ENCODE peak calls at places on chromosomes 6 and 20, in five cellular contexts. One of them, this sample, is unnamed.

GRCh38 chr6:15443119-15443518 is 197.2 kb downstream of the JARID2 start:
- DNase-seq in dorsolateral prefrontal cortex: no peak
- DNase-seq in GM20000: no peak
- DNase-seq in astrocyte of the cerebellum: peak
- DNase-seq in GM23248: peak
- DNase-seq in this sample: no peak

GRCh38 chr20:47464380-47465101 is 37.1 kb upstream of the NCOA3 start:
- DNase-seq in GM23248: peak
- DNase-seq in astrocyte of the cerebellum: peak
- DNase-seq in dorsolateral prefrontal cortex: no peak
- DNase-seq in GM20000: no peak
- DNase-seq in this sample: no peak

GRCh38 chr6:142045380-142046270 is 87.1 kb upstream of the GJE1 start:
- DNase-seq in astrocyte of the cerebellum: no peak
- DNase-seq in GM20000: no peak
- DNase-seq in dorsolateral prefrontal cortex: no peak
- DNase-seq in GM23248: peak
- DNase-seq in this sample: no peak

GRCh38 chr20:21714297-21715192 is 9.1 kb downstream of the PAX1 start:
- DNase-seq in astrocyte of the cerebellum: no peak
- DNase-seq in GM20000: no peak
- DNase-seq in dorsolateral prefrontal cortex: no peak
- DNase-seq in GM23248: no peak
- DNase-seq in this sample: no peak

GRCh38 chr6:111603648-111604047 is 2.0 kb downstream of the TRAF3IP2 start:
- DNase-seq in astrocyte of the cerebellum: no peak
- DNase-seq in GM20000: no peak
- DNase-seq in GM23248: peak
- DNase-seq in dorsolateral prefrontal cortex: no peak
- DNase-seq in this sample: peak

GRCh38 chr6:34791842-34792604 is at the start of gene BLTP3A:
- DNase-seq in dorsolateral prefrontal cortex: peak
- DNase-seq in GM20000: peak
- DNase-seq in astrocyte of the cerebellum: no peak
- DNase-seq in GM23248: peak
- DNase-seq in this sample: peak

GRCh38 chr6:166488081-166488685 is 98.3 kb downstream of the RAMACL start:
- DNase-seq in dorsolateral prefrontal cortex: peak
- DNase-seq in astrocyte of the cerebellum: no peak
- DNase-seq in GM20000: peak
- DNase-seq in GM23248: peak
- DNase-seq in this sample: peak

GRCh38 chr6:16747232-16748027 is 13.8 kb downstream of the ATXN1 start:
- DNase-seq in astrocyte of the cerebellum: no peak
- DNase-seq in GM20000: no peak
- DNase-seq in dorsolateral prefrontal cortex: no peak
- DNase-seq in GM23248: peak
- DNase-seq in this sample: no peak

GRCh38 chr20:3933126-3933684 is 44.0 kb downstream of the PANK2 start:
- DNase-seq in astrocyte of the cerebellum: no peak
- DNase-seq in GM20000: no peak
- DNase-seq in dorsolateral prefrontal cortex: no peak
- DNase-seq in GM23248: no peak
- DNase-seq in this sample: peak